ENCODE peak calls at places on chromosomes 16 and 17, in six cellular contexts. E is GM23338, P is K562, G is H1, Q is HepG2, X is GM12878. J is an unnamed sample.

GRCh38 chr17:75616521-75617122 is 16.6 kb upstream of the SMIM5 start:
- DNase-seq in Q (no peak), P (no peak), X (no peak), E (no peak), G (no peak), J (no peak)

GRCh38 chr16:89442990-89443726 is 47.2 kb downstream of the ANKRD11 start:
- DNase-seq in X (no peak), P (no peak), Q (peak; percentile 89), G (no peak), E (no peak), J (no peak)

GRCh38 chr17:47730681-47731080 is 2.4 kb upstream of the TBX21 start:
- DNase-seq in E (no peak), P (no peak), Q (no peak), G (no peak), X (no peak), J (no peak)

GRCh38 chr17:57898487-57899311 is 48.9 kb upstream of the MRPS23 start:
- DNase-seq in E (peak; percentile 86), X (no peak), G (peak; percentile 77), P (no peak), Q (peak; percentile 72), J (peak; percentile 80)

GRCh38 chr16:50093607-50094570 is 28.1 kb downstream of the HEATR3 start:
- DNase-seq in P (no peak), G (no peak), X (no peak), Q (no peak), E (no peak), J (no peak)

GRCh38 chr17:21352221-21352980 is 23.8 kb upstream of the KCNJ12 start:
- DNase-seq in X (no peak), P (no peak), Q (no peak), G (no peak), E (no peak), J (no peak)

GRCh38 chr17:80892019-80892855 is 99.4 kb upstream of the CHMP6 start:
- DNase-seq in X (peak; percentile 77), E (no peak), Q (no peak), G (no peak), P (peak; percentile 87), J (no peak)

GRCh38 chr17:29640413-29640812 is 17.7 kb upstream of the CORO6 start:
- DNase-seq in E (no peak), P (no peak), X (no peak), G (no peak), Q (no peak), J (no peak)

GRCh38 chr16:57374067-57374534 is 1.8 kb downstream of the CX3CL1 start:
- DNase-seq in P (no peak), G (no peak), E (no peak), X (no peak), Q (no peak), J (no peak)

GRCh38 chr16:56643080-56643778 is 4.8 kb downstream of the MT1A start:
- DNase-seq in E (peak; percentile 79), P (peak; percentile 85), X (no peak), G (peak; percentile 67), Q (peak; percentile 39), J (peak; percentile 63)

GRCh38 chr16:88963583-88963982 is 13.4 kb downstream of the CBFA2T3 start:
- DNase-seq in Q (no peak), G (no peak), E (no peak), X (no peak), P (no peak), J (no peak)

GRCh38 chr17:58313815-58314705 is 14.5 kb downstream of the TSPOAP1 start:
- DNase-seq in Q (no peak), X (no peak), G (peak; percentile 31), P (no peak), E (no peak), J (no peak)

GRCh38 chr17:40153603-40154238 is 13.4 kb downstream of the CASC3 start:
- DNase-seq in Q (no peak), P (no peak), X (no peak), G (no peak), E (no peak), J (no peak)

GRCh38 chr17:7884581-7885356 is 3.8 kb upstream of the CHD3 start:
- DNase-seq in X (no peak), E (peak; percentile 24), G (no peak), Q (no peak), P (peak; percentile 61), J (no peak)

GRCh38 chr17:41678411-41678906 is 10.2 kb upstream of the EIF1 start:
- DNase-seq in G (no peak), P (peak; percentile 38), Q (no peak), X (peak; percentile 45), E (no peak), J (no peak)

GRCh38 chr17:80850817-80851216 is 140.8 kb upstream of the CHMP6 start:
- DNase-seq in E (no peak), Q (no peak), P (no peak), G (no peak), X (no peak), J (no peak)

GRCh38 chr17:41687828-41688640 is 651 bp upstream of the EIF1 start:
- DNase-seq in X (no peak), P (no peak), Q (peak; percentile 74), E (peak; percentile 46), G (peak; percentile 48), J (no peak)

GRCh38 chr16:55003306-55003705 is 72.6 kb downstream of the IRX5 start:
- DNase-seq in P (no peak), G (no peak), X (no peak), E (no peak), Q (no peak), J (no peak)

GRCh38 chr17:43976956-43977837 is 23.5 kb upstream of the PYY start:
- DNase-seq in Q (no peak), E (no peak), P (no peak), X (no peak), G (no peak), J (no peak)

DNA sequence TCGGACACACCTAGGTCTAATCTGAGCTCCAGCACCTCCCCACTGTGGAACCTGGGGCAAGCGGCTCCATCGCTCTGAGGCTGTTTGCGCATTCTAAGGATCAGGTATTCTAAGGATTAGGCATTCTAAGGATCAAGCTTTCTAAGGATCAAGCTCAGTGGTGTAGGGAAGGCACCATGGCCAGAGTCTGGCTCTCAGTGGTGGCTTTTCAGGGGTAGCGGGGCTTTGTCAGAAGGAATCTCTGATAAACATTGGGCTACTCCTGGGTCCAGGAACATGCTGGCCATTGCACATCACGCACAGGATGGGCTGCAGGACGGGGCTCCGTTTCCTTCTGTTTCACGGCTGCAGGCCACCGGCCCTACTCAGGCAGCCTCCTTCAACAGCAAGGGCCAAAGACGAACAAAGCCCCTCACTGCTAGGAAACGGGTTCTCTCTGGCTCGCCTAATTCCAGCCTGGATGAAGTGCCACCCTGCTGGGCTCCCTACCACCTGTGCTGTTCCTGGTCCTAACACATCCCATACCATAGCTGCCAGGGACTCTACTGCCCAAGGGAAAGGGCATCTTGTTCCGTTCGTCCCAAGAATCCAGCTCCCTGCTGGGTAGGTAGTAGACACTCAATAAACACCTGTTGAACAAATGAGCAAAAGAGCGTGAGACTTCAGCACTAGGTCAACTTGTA is 5.5 kb downstream of the C1QTNF1 start:
- DNase-seq in X (no peak), Q (no peak), P (no peak), E (no peak), G (no peak), J (no peak)
- TF ChIP-seq CREB1 in X (no peak), Q (no peak), P (no peak), E (no peak), G (no peak), J (no peak)

DNA sequence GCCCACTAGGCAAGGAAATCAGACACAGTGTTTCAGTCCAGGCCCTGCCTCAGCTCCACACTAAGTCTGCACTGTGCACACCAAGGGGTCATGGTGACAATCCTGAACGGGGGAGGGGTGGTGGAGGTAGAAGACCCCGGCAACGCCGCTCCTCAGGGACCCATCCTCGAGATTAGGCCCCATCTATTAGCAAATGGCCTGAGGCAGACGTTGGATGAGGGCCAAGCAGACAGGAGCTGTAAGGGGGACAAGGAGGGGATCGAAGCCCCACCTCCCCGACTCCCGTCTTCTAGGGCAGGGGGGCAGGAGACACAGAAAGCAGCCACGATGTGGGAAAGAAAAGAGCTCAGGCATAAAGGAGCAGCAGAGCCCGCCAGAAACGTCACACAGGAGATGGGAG is 17.9 kb downstream of the CSNK1D start:
- DNase-seq in P (no peak), Q (no peak), X (no peak), E (no peak), G (no peak), J (no peak)
- TF ChIP-seq CREB1 in P (no peak), Q (no peak), X (no peak), E (no peak), G (no peak), J (no peak)

GRCh38 chr16:86180780-86181179 is 281.8 kb downstream of the IRF8 start:
- DNase-seq in Q (no peak), X (no peak), G (no peak), E (no peak), P (no peak), J (no peak)

GRCh38 chr16:86181526-86181925 is 282.6 kb downstream of the IRF8 start:
- DNase-seq in G (no peak), P (peak; percentile 57), X (no peak), Q (no peak), E (no peak), J (no peak)

GRCh38 chr16:86185089-86185488 is 286.1 kb downstream of the IRF8 start:
- DNase-seq in G (no peak), Q (no peak), P (no peak), E (no peak), X (no peak), J (no peak)

GRCh38 chr16:86176462-86176861 is 277.5 kb downstream of the IRF8 start:
- DNase-seq in E (no peak), P (no peak), Q (no peak), X (no peak), G (no peak), J (no peak)

GRCh38 chr16:86180244-86180643 is 281.3 kb downstream of the IRF8 start:
- DNase-seq in Q (no peak), P (no peak), G (no peak), X (no peak), E (no peak), J (no peak)
- TF ChIP-seq CREB1 in Q (no peak), P (no peak), G (no peak), X (no peak), E (no peak), J (no peak)

GRCh38 chr16:78642621-78643285 is 543.3 kb downstream of the WWOX start:
- DNase-seq in P (no peak), Q (no peak), G (no peak), E (no peak), X (no peak), J (no peak)

GRCh38 chr16:78641463-78641862 is 542.0 kb downstream of the WWOX start:
- DNase-seq in E (peak; percentile 7), P (no peak), X (no peak), Q (no peak), G (no peak), J (no peak)

GRCh38 chr16:78640886-78641285 is 541.4 kb downstream of the WWOX start:
- DNase-seq in Q (no peak), X (no peak), E (no peak), P (no peak), G (no peak), J (no peak)

GRCh38 chr16:78639775-78640174 is 540.3 kb downstream of the WWOX start:
- DNase-seq in Q (no peak), E (no peak), P (no peak), X (no peak), G (no peak), J (no peak)

DNA sequence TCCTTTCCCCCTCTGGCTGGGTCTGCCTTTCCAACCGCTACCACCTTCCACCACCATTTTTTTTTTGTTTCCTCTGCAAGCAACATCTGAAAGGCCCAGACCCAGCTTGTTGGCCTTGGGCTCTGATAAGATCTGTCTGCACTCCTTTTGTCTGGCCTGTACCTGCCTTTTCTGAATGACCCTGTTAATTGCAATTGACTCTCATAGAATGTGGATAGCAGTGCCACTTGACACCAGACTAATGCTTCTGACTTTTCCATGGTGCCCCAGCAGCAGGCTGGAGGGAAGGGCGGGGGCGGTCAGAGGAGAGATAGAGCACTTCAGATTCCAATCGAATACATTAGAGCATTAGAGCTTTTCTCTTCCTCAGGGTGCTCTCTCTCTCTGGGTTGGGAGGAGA is 538.9 kb downstream of the WWOX start:
- DNase-seq in P (no peak), Q (no peak), X (no peak), G (no peak), E (no peak), J (no peak)
- TF ChIP-seq CREB1 in P (no peak), Q (no peak), X (no peak), G (no peak), E (no peak), J (no peak)